ENCODE peak calls at places on chromosomes 2 and 18, in seven cellular contexts. P is activated gamma-delta T cell treated with anti-CD3 and anti-CD28 coated beads, Interleukin-2, amount 50 U/mL, for 16 hours; U is nucleus accumbens; F is dermis blood vessel endothelial cell; J is LoVo; G is naive thymus-derived CD8-positive, alpha-beta T cell; D is stimulated activated CD4-positive, alpha-beta T cell treated with anti-CD3 and anti-CD28 coated beads, TNF-alpha, amount 100 ng/mL, for 4 hours. O is an unnamed sample.

GRCh38 chr2:128686498-128686861 is 367.8 kb upstream of the HS6ST1 start:
- DNase-seq in P (no peak), U (no peak), F (no peak), J (no peak), G (no peak), D (no peak), O (no peak)

GRCh38 chr2:121888189-121888557 is 132.7 kb downstream of the TSN start:
- DNase-seq in P (no peak), U (no peak), F (peak; percentile 23), J (no peak), G (no peak), D (no peak), O (no peak)

GRCh38 chr2:82795446-82795845 is 1663.6 kb downstream of the SUCLG1 start:
- DNase-seq in P (no peak), U (no peak), F (peak; percentile 91), J (no peak), G (no peak), D (no peak), O (no peak)

GRCh38 chr2:116879646-116880045 is 934.8 kb upstream of the DDX18 start:
- DNase-seq in P (no peak), U (no peak), F (no peak), J (no peak), G (no peak), D (no peak), O (no peak)

GRCh38 chr18:25340762-25341161 is 11.2 kb downstream of the ZNF521 start:
- DNase-seq in P (no peak), U (no peak), F (no peak), J (no peak), G (no peak), D (no peak), O (no peak)

GRCh38 chr18:46301571-46301970 is 197.4 kb downstream of the HAUS1 start:
- DNase-seq in P (no peak), U (no peak), F (no peak), J (no peak), G (no peak), D (no peak), O (no peak)

GRCh38 chr2:122168799-122169198 is 413.3 kb downstream of the TSN start:
- DNase-seq in P (no peak), U (no peak), F (peak; percentile 14), J (no peak), G (no peak), D (no peak), O (no peak)

GRCh38 chr2:39135678-39136259 is 14.9 kb upstream of the SOS1 start:
- DNase-seq in P (no peak), U (no peak), F (no peak), J (no peak), G (no peak), D (no peak), O (no peak)

GRCh38 chr18:44520981-44521672 is 159.6 kb upstream of the SETBP1 start:
- DNase-seq in P (no peak), U (no peak), F (no peak), J (no peak), G (no peak), D (no peak), O (no peak)

GRCh38 chr18:1306641-1307040 is 402.0 kb downstream of the ADCYAP1 start:
- DNase-seq in P (no peak), U (no peak), F (no peak), J (no peak), G (no peak), D (no peak), O (no peak)

GRCh38 chr2:20444993-20445910 is 1.6 kb upstream of the RHOB start:
- DNase-seq in P (no peak), U (no peak), F (no peak), J (no peak), G (no peak), D (no peak), O (no peak)

GRCh38 chr2:191441761-191442160 is 196.6 kb downstream of the MYO1B start:
- DNase-seq in P (no peak), U (no peak), F (no peak), J (no peak), G (no peak), D (no peak), O (peak; percentile 75)

GRCh38 chr18:13378150-13378549 is 159.6 kb downstream of the LDLRAD4 start:
- DNase-seq in P (no peak), U (no peak), F (no peak), J (no peak), G (no peak), D (no peak), O (no peak)

GRCh38 chr2:96157649-96158553 is 12.7 kb upstream of the DUSP2 start:
- DNase-seq in P (peak; percentile 92), U (no peak), F (no peak), J (no peak), G (peak; percentile 61), D (peak; percentile 92), O (no peak)

GRCh38 chr2:124039032-124039431 is 13.9 kb downstream of the CNTNAP5 start:
- DNase-seq in P (no peak), U (no peak), F (no peak), J (no peak), G (no peak), D (no peak), O (no peak)

GRCh38 chr2:111972955-111973565 is 74.7 kb downstream of the MERTK start:
- DNase-seq in P (no peak), U (no peak), F (peak; percentile 29), J (no peak), G (no peak), D (no peak), O (no peak)

GRCh38 chr18:27412551-27412950 is 227.4 kb upstream of the CHST9 start:
- DNase-seq in P (no peak), U (no peak), F (no peak), J (no peak), G (no peak), D (no peak), O (no peak)

GRCh38 chr2:112541315-112542122 is 746 bp upstream of the POLR1B start:
- DNase-seq in P (peak; percentile 55), U (no peak), F (peak; percentile 75), J (no peak), G (peak; percentile 60), D (peak; percentile 40), O (peak; percentile 16)

GRCh38 chr2:59307196-59307595 is 1066.1 kb upstream of the FANCL start:
- DNase-seq in P (no peak), U (no peak), F (no peak), J (no peak), G (no peak), D (no peak), O (no peak)

GRCh38 chr18:68017385-68017784 is 500.9 kb upstream of the DSEL start:
- DNase-seq in P (no peak), U (no peak), F (no peak), J (no peak), G (no peak), D (no peak), O (no peak)

GRCh38 chr2:74511104-74511989 is 2.9 kb upstream of the TLX2 start:
- DNase-seq in P (no peak), U (no peak), F (no peak), J (no peak), G (no peak), D (no peak), O (no peak)

GRCh38 chr2:45390856-45391255 is 220.2 kb downstream of the SRBD1 start:
- DNase-seq in P (no peak), U (no peak), F (no peak), J (no peak), G (no peak), D (no peak), O (no peak)

GRCh38 chr2:178477443-178478099 is 829 bp downstream of the FKBP7 start:
- DNase-seq in P (no peak), U (no peak), F (no peak), J (no peak), G (no peak), D (no peak), O (no peak)

GRCh38 chr2:205297368-205297767 is 384.9 kb upstream of the NRP2 start:
- DNase-seq in P (no peak), U (no peak), F (no peak), J (no peak), G (no peak), D (no peak), O (no peak)

GRCh38 chr2:127535941-127536340 is 458 bp downstream of the MYO7B start:
- DNase-seq in P (no peak), U (no peak), F (no peak), J (no peak), G (no peak), D (no peak), O (no peak)

GRCh38 chr2:203869207-203869606 is 1.6 kb downstream of the CTLA4 start:
- DNase-seq in P (no peak), U (no peak), F (no peak), J (no peak), G (no peak), D (no peak), O (no peak)

GRCh38 chr2:231900975-231901374 is 25.2 kb downstream of the NPPC start:
- DNase-seq in P (no peak), U (no peak), F (no peak), J (no peak), G (no peak), D (no peak), O (no peak)

GRCh38 chr2:186486651-186487647 is 889 bp downstream of the ZC3H15 start:
- DNase-seq in P (no peak), U (no peak), F (peak; percentile 58), J (peak; percentile 21), G (no peak), D (no peak), O (no peak)